ENCODE peak calls at places on chromosomes 12 and 14, in four cellular contexts. One of them, this sample, is unnamed.

GRCh38 chr14:73168274-73168673 is 32.0 kb downstream of the PSEN1 start:
- DNase-seq in WTC11: no peak
- DNase-seq in A549: no peak
- DNase-seq in HepG2: no peak
- DNase-seq in this sample: no peak

GRCh38 chr14:90256354-90257131 is at the start of gene PSMC1:
- DNase-seq in WTC11: peak
- DNase-seq in A549: peak
- DNase-seq in HepG2: peak
- DNase-seq in this sample: peak

GRCh38 chr12:119592232-119592631 is 1.3 kb upstream of the TMEM233 start:
- DNase-seq in WTC11: no peak
- DNase-seq in A549: no peak
- DNase-seq in HepG2: no peak
- DNase-seq in this sample: peak

GRCh38 chr14:74535756-74536325 is 42.3 kb downstream of the ISCA2 start:
- DNase-seq in WTC11: no peak
- DNase-seq in A549: no peak
- DNase-seq in HepG2: no peak
- DNase-seq in this sample: no peak

GRCh38 chr12:77888611-77889010 is 57.9 kb downstream of the NAV3 start:
- DNase-seq in WTC11: no peak
- DNase-seq in A549: peak
- DNase-seq in HepG2: peak
- DNase-seq in this sample: no peak

GRCh38 chr14:74973905-74974363 is 18.5 kb upstream of the PGF start:
- DNase-seq in WTC11: no peak
- DNase-seq in A549: no peak
- DNase-seq in HepG2: peak
- DNase-seq in this sample: no peak

GRCh38 chr12:56951582-56952339 is 5.6 kb downstream of the RDH16 start:
- DNase-seq in WTC11: no peak
- DNase-seq in A549: no peak
- DNase-seq in HepG2: no peak
- DNase-seq in this sample: no peak

GRCh38 chr14:33799705-33800269 is 151.1 kb downstream of the EGLN3 start:
- DNase-seq in WTC11: peak
- DNase-seq in A549: no peak
- DNase-seq in HepG2: no peak
- DNase-seq in this sample: no peak

GRCh38 chr14:54252072-54252730 is 144.6 kb upstream of the CDKN3 start:
- DNase-seq in WTC11: no peak
- DNase-seq in A549: peak
- DNase-seq in HepG2: peak
- DNase-seq in this sample: no peak

GRCh38 chr14:60220084-60220483 is 28.9 kb upstream of the PPM1A start:
- DNase-seq in WTC11: no peak
- DNase-seq in A549: no peak
- DNase-seq in HepG2: no peak
- DNase-seq in this sample: no peak

GRCh38 chr12:108633534-108634224 is at the start of gene SELPLG:
- DNase-seq in WTC11: no peak
- DNase-seq in A549: no peak
- DNase-seq in HepG2: no peak
- DNase-seq in this sample: peak

GRCh38 chr14:51962678-51963077 is 26.7 kb upstream of the RTRAF start:
- DNase-seq in WTC11: no peak
- DNase-seq in A549: no peak
- DNase-seq in HepG2: no peak
- DNase-seq in this sample: no peak

GRCh38 chr14:69661194-69661537 is 49.8 kb downstream of the SUSD6 start:
- DNase-seq in WTC11: no peak
- DNase-seq in A549: no peak
- DNase-seq in HepG2: no peak
- DNase-seq in this sample: no peak

GRCh38 chr12:89064780-89065179 is 287.5 kb downstream of the DUSP6 start:
- DNase-seq in WTC11: no peak
- DNase-seq in A549: peak
- DNase-seq in HepG2: no peak
- DNase-seq in this sample: no peak

GRCh38 chr14:76900406-76901085 is 74.3 kb downstream of the LRRC74A start:
- DNase-seq in WTC11: no peak
- DNase-seq in A549: no peak
- DNase-seq in HepG2: no peak
- DNase-seq in this sample: no peak

GRCh38 chr14:94412671-94413638 is 24.6 kb upstream of the SERPINA1 start:
- DNase-seq in WTC11: peak
- DNase-seq in A549: peak
- DNase-seq in HepG2: peak
- DNase-seq in this sample: no peak

GRCh38 chr12:130254476-130255276 is 83.0 kb upstream of the PIWIL1 start:
- DNase-seq in WTC11: no peak
- DNase-seq in A549: no peak
- DNase-seq in HepG2: no peak
- DNase-seq in this sample: no peak

GRCh38 chr14:103213331-103213730 is 90.1 kb downstream of the TNFAIP2 start:
- DNase-seq in WTC11: no peak
- DNase-seq in A549: no peak
- DNase-seq in HepG2: peak
- DNase-seq in this sample: no peak
- TF ChIP-seq HMGXB4 in WTC11: no peak
- TF ChIP-seq HMGXB4 in A549: no peak
- TF ChIP-seq HMGXB4 in HepG2: no peak
- TF ChIP-seq HMGXB4 in this sample: no peak

GRCh38 chr14:35401853-35402252 is 2.7 kb downstream of the NFKBIA start:
- DNase-seq in WTC11: no peak
- DNase-seq in A549: no peak
- DNase-seq in HepG2: no peak
- DNase-seq in this sample: no peak

GRCh38 chr14:35404246-35404495 is 378 bp downstream of the NFKBIA start:
- DNase-seq in WTC11: no peak
- DNase-seq in A549: no peak
- DNase-seq in HepG2: no peak
- DNase-seq in this sample: no peak

GRCh38 chr14:35402323-35403084 is 2.0 kb downstream of the NFKBIA start:
- DNase-seq in WTC11: no peak
- DNase-seq in A549: no peak
- DNase-seq in HepG2: no peak
- DNase-seq in this sample: no peak

GRCh38 chr14:35403397-35404245 is 928 bp downstream of the NFKBIA start:
- DNase-seq in WTC11: peak
- DNase-seq in A549: peak
- DNase-seq in HepG2: peak
- DNase-seq in this sample: peak

GRCh38 chr14:35403085-35403396 is 1.5 kb downstream of the NFKBIA start:
- DNase-seq in WTC11: no peak
- DNase-seq in A549: no peak
- DNase-seq in HepG2: no peak
- DNase-seq in this sample: no peak
- TF ChIP-seq HMGXB4 in WTC11: no peak
- TF ChIP-seq HMGXB4 in A549: no peak
- TF ChIP-seq HMGXB4 in HepG2: no peak
- TF ChIP-seq HMGXB4 in this sample: no peak

GRCh38 chr12:103504606-103505005 is 8.8 kb upstream of the C12orf42 start:
- DNase-seq in WTC11: no peak
- DNase-seq in A549: no peak
- DNase-seq in HepG2: no peak
- DNase-seq in this sample: no peak
- TF ChIP-seq HMGXB4 in WTC11: no peak
- TF ChIP-seq HMGXB4 in A549: no peak
- TF ChIP-seq HMGXB4 in HepG2: no peak
- TF ChIP-seq HMGXB4 in this sample: no peak

DNA sequence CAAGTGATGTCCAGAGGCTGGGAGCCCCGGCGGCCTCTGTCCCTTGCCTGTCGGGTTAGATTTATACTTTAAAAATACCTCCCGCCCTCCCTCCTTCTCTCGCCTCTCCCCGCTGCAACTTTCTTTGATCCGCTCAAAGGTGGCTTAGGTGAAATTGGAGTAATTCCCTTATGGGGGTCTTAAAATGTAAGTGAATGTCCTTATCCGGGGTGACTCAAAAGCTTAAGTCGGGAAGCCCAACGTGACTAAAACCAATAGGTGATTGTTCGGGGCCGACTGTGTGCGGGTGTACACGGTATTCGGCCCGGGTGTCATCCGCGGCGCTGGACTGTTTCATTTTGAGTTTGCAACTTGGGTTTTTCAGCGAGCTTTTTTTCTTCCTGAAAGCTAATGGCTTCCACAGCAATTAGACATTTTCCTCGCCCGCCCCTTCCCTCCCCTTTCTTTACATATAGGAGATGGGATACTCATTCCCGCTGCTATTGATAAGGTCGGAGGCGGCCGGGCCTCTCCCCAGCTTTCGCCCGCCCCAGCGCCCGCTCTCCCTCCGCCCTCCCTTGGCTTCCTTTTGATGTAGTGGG is 2.0 kb upstream of the CCND2 start:
- DNase-seq in WTC11: no peak
- DNase-seq in A549: no peak
- DNase-seq in HepG2: no peak
- DNase-seq in this sample: no peak
- TF ChIP-seq HMGXB4 in WTC11: no peak
- TF ChIP-seq HMGXB4 in A549: no peak
- TF ChIP-seq HMGXB4 in HepG2: no peak
- TF ChIP-seq HMGXB4 in this sample: no peak

DNA sequence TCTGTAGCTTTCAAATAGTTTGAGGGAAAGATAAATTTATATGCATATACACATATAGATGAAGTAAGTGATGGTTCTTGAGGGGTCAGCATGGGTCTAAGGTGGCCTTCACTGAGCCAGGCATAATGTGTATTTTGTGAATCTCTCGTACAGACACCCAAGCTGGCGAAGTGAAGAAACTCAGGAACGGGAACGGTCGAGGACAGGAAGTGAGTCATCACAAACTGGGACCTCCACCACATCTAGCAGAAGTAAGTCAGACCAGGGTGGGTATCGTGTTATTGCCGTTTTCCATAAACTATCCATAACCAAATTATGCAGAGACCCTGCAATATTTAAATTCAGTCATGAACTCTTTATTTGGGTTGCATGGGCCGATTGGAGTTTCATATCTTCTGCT is 15.4 kb upstream of the TNS2 start:
- DNase-seq in WTC11: no peak
- DNase-seq in A549: no peak
- DNase-seq in HepG2: no peak
- DNase-seq in this sample: no peak
- TF ChIP-seq HMGXB4 in WTC11: no peak
- TF ChIP-seq HMGXB4 in A549: no peak
- TF ChIP-seq HMGXB4 in HepG2: no peak
- TF ChIP-seq HMGXB4 in this sample: no peak

GRCh38 chr14:21748869-21749303 is 75.3 kb upstream of the OR4E1 start:
- DNase-seq in WTC11: peak
- DNase-seq in A549: peak
- DNase-seq in HepG2: peak
- DNase-seq in this sample: peak
- TF ChIP-seq HMGXB4 in WTC11: no peak
- TF ChIP-seq HMGXB4 in A549: no peak
- TF ChIP-seq HMGXB4 in HepG2: peak
- TF ChIP-seq HMGXB4 in this sample: no peak

GRCh38 chr12:126512916-126513913 is 1448.0 kb downstream of the AACS start:
- DNase-seq in WTC11: no peak
- DNase-seq in A549: no peak
- DNase-seq in HepG2: no peak
- DNase-seq in this sample: no peak
- TF ChIP-seq HMGXB4 in WTC11: no peak
- TF ChIP-seq HMGXB4 in A549: no peak
- TF ChIP-seq HMGXB4 in HepG2: no peak
- TF ChIP-seq HMGXB4 in this sample: no peak